ENCODE peak calls at places on chromosomes 5 and 9, in four cellular contexts. K is H9; Q is CD8-positive, alpha-beta memory T cell; X is transverse colon. T is an unnamed sample.
A peak's percentile ranks its signal among the peaks of the same experiment; 100 is the strongest.

GRCh38 chr5:67100301-67100700 is 96.3 kb downstream of the CD180 start:
- DNase-seq in X (no peak), Q (no peak), K (no peak), T (no peak)

GRCh38 chr9:121360975-121361374 is 9.1 kb downstream of the STOM start:
- DNase-seq in K (no peak), X (no peak), Q (no peak), T (no peak)

GRCh38 chr5:54063817-54064216 is 246.6 kb downstream of the ARL15 start:
- DNase-seq in K (no peak), X (no peak), Q (no peak), T (no peak)

GRCh38 chr9:5718296-5719032 is 89.6 kb downstream of the RIC1 start:
- DNase-seq in K (no peak), X (no peak), Q (no peak), T (no peak)

GRCh38 chr9:92133949-92134604 is 18.9 kb upstream of the SPTLC1 start:
- DNase-seq in Q (peak; percentile 70), K (peak; percentile 96), X (peak; percentile 79), T (peak; percentile 80)

GRCh38 chr5:124668353-124669299 is 77.8 kb downstream of the ZNF608 start:
- DNase-seq in Q (no peak), X (no peak), K (no peak), T (no peak)

GRCh38 chr5:136802382-136802781 is 437.0 kb upstream of the TRPC7 start:
- DNase-seq in Q (no peak), K (no peak), X (no peak), T (peak; percentile 19)

GRCh38 chr5:78964889-78965288 is 20.2 kb downstream of the ARSB start:
- DNase-seq in X (no peak), Q (no peak), K (no peak), T (no peak)

GRCh38 chr5:169767938-169768337 is 130.9 kb downstream of the DOCK2 start:
- DNase-seq in K (no peak), X (no peak), Q (no peak), T (no peak)

GRCh38 chr5:79932510-79933504 is 58.3 kb downstream of the MTX3 start:
- DNase-seq in X (no peak), Q (no peak), K (no peak), T (no peak)

GRCh38 chr5:159987031-159987674 is 21.8 kb upstream of the TTC1 start:
- DNase-seq in Q (peak; percentile 62), K (peak; percentile 89), X (peak; percentile 87), T (peak; percentile 91)

GRCh38 chr5:150945947-150946346 is 41.2 kb upstream of the ZNF300 start:
- DNase-seq in X (no peak), K (no peak), Q (no peak), T (no peak)

GRCh38 chr5:91641730-91642350 is 258.7 kb upstream of the ARRDC3 start:
- DNase-seq in K (no peak), X (no peak), Q (no peak), T (no peak)

GRCh38 chr9:98314381-98315066 is 59.1 kb upstream of the TBC1D2 start:
- DNase-seq in K (no peak), X (no peak), Q (no peak), T (peak; percentile 42)

GRCh38 chr9:13607746-13608445 is 328.4 kb upstream of the MPDZ start:
- DNase-seq in K (no peak), X (no peak), Q (no peak), T (no peak)

GRCh38 chr5:41195228-41195627 is 18.1 kb downstream of the C6 start:
- DNase-seq in X (no peak), Q (no peak), K (no peak), T (no peak)

GRCh38 chr5:134500699-134501430 is 24.6 kb upstream of the JADE2 start:
- DNase-seq in Q (no peak), X (no peak), K (no peak), T (no peak)

GRCh38 chr5:31133488-31133887 is 60.0 kb upstream of the CDH6 start:
- DNase-seq in K (no peak), X (no peak), Q (no peak), T (no peak)

GRCh38 chr9:96038271-96038670 is 162.8 kb downstream of the ERCC6L2 start:
- DNase-seq in Q (no peak), X (no peak), K (no peak), T (no peak)

GRCh38 chr5:82307431-82307830 is 29.3 kb upstream of the RPS23 start:
- DNase-seq in X (no peak), K (no peak), Q (no peak), T (peak; percentile 49)

GRCh38 chr9:84304166-84304565 is 36.4 kb downstream of the SLC28A3 start:
- DNase-seq in K (no peak), X (no peak), Q (no peak), T (no peak)

GRCh38 chr9:134892221-134892620 is 11.6 kb downstream of the FCN2 start:
- DNase-seq in Q (no peak), X (no peak), K (no peak), T (no peak)

GRCh38 chr9:38344566-38345324 is 47.8 kb upstream of the ALDH1B1 start:
- DNase-seq in X (no peak), K (no peak), Q (no peak), T (no peak)

GRCh38 chr5:23027341-23027740 is 174.2 kb upstream of the CDH12 start:
- DNase-seq in X (no peak), Q (no peak), K (no peak), T (no peak)

GRCh38 chr5:66180282-66180955 is 36.3 kb downstream of the SREK1 start:
- DNase-seq in K (no peak), X (no peak), Q (no peak), T (no peak)

GRCh38 chr9:69380811-69381210 is 55.8 kb downstream of the ENTREP1 start:
- DNase-seq in K (no peak), X (no peak), Q (no peak), T (no peak)

GRCh38 chr5:151906246-151906645 is 18.4 kb downstream of the GLRA1 start:
- DNase-seq in X (no peak), K (no peak), Q (no peak), T (no peak)

GRCh38 chr5:177496111-177497010 is 1.0 kb downstream of the PDLIM7 start:
- DNase-seq in X (peak; percentile 65), Q (no peak), K (peak; percentile 94), T (peak; percentile 76)

GRCh38 chr9:78406933-78407332 is 110.0 kb downstream of the PSAT1 start:
- DNase-seq in K (no peak), Q (no peak), X (no peak), T (no peak)

GRCh38 chr5:130400091-130400490 is 495.8 kb downstream of the CHSY3 start:
- DNase-seq in X (no peak), K (no peak), Q (no peak), T (no peak)

GRCh38 chr5:31993182-31993961 is 180.7 kb downstream of the GOLPH3 start:
- DNase-seq in X (no peak), K (no peak), Q (no peak), T (peak; percentile 21)

GRCh38 chr5:6660704-6661103 is 27.5 kb downstream of the SRD5A1 start:
- DNase-seq in Q (no peak), K (no peak), X (no peak), T (no peak)
- H3K27ac ChIP-seq in Q (no peak overlapping the region), K (no peak overlapping the region), X (no peak overlapping the region), T (no peak overlapping the region)

GRCh38 chr5:6729400-6730310 is 16.4 kb downstream of the TENT4A start:
- DNase-seq in Q (peak; percentile 10), K (no peak), X (peak; percentile 63), T (no peak)

GRCh38 chr5:6730407-6730806 is 17.2 kb downstream of the TENT4A start:
- DNase-seq in Q (no peak), X (peak; percentile 48), K (peak; percentile 54), T (no peak)

GRCh38 chr5:6732634-6733410 is 19.6 kb downstream of the TENT4A start:
- DNase-seq in K (no peak), X (no peak), Q (no peak), T (no peak)

GRCh38 chr5:6731465-6732237 is 18.4 kb downstream of the TENT4A start:
- DNase-seq in K (no peak), X (no peak), Q (no peak), T (no peak)

DNA sequence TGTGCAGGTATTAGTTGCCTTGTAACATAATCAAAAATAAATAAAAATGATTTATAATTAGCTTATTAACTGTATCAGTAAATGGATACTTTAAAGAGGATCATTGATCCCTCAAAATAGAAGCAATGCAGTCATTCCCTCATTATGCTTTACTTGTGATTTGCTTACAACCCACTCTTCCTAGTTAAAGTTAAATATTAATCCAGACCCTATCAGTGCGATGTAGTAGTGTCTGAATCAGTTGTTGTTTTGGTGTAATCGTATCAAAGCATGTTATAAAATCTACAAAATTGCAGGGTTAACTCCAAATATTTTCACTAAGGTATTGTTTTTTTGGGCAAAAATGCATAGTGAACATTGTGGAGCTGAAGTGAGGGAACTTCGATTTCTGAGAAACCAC is 17.6 kb downstream of the TENT4A start:
- DNase-seq in K (no peak), X (no peak), Q (no peak), T (no peak)
- H3K27ac ChIP-seq in K (no peak overlapping the region), X (no peak overlapping the region), Q (no peak overlapping the region), T (no peak overlapping the region)

GRCh38 chr5:181043285-181044092 is 3.4 kb downstream of the BTNL9 start:
- DNase-seq in X (no peak), K (no peak), Q (no peak), T (no peak)
- H3K27ac ChIP-seq in X (no peak overlapping the region), K (no peak overlapping the region), Q (no peak overlapping the region), T (peak overlapping the region; percentile 51)

DNA sequence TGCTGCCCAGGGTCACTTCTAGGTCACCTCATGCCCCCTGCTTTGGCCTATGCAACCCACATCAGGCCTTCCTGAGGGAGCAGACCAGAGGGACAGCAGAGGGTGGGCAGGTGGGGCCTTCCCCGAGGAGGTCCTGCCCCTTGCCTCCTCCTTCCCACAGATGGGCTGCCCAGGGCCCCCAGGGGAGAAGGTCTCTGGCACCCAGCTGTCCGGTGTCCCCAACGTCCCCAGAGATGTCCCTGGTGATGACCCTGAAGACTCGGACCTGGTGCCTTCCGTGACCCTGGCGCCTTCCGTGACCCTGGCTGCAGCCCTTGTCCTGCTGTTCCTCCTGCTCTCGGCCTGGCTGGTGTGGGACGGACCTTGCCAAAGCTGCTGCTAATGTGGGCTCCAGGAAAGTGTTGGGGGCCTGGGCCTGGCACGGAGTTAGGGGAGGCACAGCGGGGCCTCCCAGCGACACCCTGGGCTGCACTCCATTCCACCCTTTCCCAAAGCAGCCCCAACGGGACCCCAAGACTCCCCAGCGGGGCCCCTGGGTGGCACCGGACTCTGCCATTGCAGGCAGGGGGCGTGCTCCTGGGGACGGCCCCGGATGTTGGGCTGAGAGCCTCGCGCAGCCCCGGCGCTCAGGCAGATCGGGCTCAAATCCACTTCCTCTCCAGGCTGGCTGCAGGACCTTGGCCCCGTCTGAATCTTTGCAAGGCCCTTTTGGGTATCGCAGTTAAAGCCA is 6.8 kb upstream of the SLC2A6 start:
- DNase-seq in X (no peak), K (no peak), Q (no peak), T (no peak)
- H3K27ac ChIP-seq in X (no peak overlapping the region), K (no peak overlapping the region), Q (no peak overlapping the region), T (no peak overlapping the region)

T was measured in thyroid gland.